ENCODE peak calls at places on chromosome 5, in eight cellular contexts. S, L, I, F, R, A, O and H are unnamed samples.

GRCh38 chr5:173689171-173689676 is 72.8 kb upstream of the BOD1 start:
- DNase-seq in S (no peak), L (peak; percentile 23), I (no peak), F (no peak), R (peak; percentile 57), A (no peak), O (peak; percentile 92), H (no peak)

GRCh38 chr5:60453186-60453976 is 246.6 kb downstream of the DEPDC1B start:
- DNase-seq in S (no peak), L (no peak), I (no peak), F (no peak), R (no peak), A (no peak), O (no peak), H (no peak)

GRCh38 chr5:159947708-159948358 is 31.6 kb downstream of the ADRA1B start:
- DNase-seq in S (no peak), L (no peak), I (no peak), F (peak; percentile 33), R (no peak), A (no peak), O (no peak), H (no peak)

GRCh38 chr5:133714161-133714915 is 102.0 kb upstream of the FSTL4 start:
- DNase-seq in S (no peak), L (no peak), I (no peak), F (no peak), R (no peak), A (no peak), O (no peak), H (no peak)

GRCh38 chr5:130398825-130399224 is 494.6 kb downstream of the CHSY3 start:
- DNase-seq in S (no peak), L (no peak), I (no peak), F (no peak), R (no peak), A (no peak), O (no peak), H (no peak)

GRCh38 chr5:17373406-17374110 is 124.5 kb upstream of the TAF11L2 start:
- DNase-seq in S (no peak), L (no peak), I (no peak), F (no peak), R (no peak), A (no peak), O (no peak), H (no peak)

GRCh38 chr5:100840364-100840763 is 62.7 kb downstream of the ST8SIA4 start:
- DNase-seq in S (no peak), L (no peak), I (no peak), F (peak; percentile 77), R (peak; percentile 12), A (no peak), O (no peak), H (no peak)

GRCh38 chr5:1002836-1003235 is 5.8 kb upstream of the NKD2 start:
- DNase-seq in S (no peak), L (no peak), I (no peak), F (no peak), R (no peak), A (no peak), O (no peak), H (no peak)

GRCh38 chr5:43207601-43208000 is 15.6 kb downstream of the NIM1K start:
- DNase-seq in S (no peak), L (no peak), I (no peak), F (peak; percentile 70), R (no peak), A (no peak), O (no peak), H (no peak)

GRCh38 chr5:171520300-171521170 is 101.1 kb downstream of the FGF18 start:
- DNase-seq in S (no peak), L (no peak), I (no peak), F (peak; percentile 53), R (peak; percentile 41), A (no peak), O (no peak), H (no peak)

GRCh38 chr5:43301653-43302091 is 11.5 kb downstream of the HMGCS1 start:
- DNase-seq in S (no peak), L (no peak), I (no peak), F (no peak), R (no peak), A (no peak), O (no peak), H (no peak)

GRCh38 chr5:177350776-177351391 is 584 bp downstream of the LMAN2 start:
- DNase-seq in S (no peak), L (no peak), I (no peak), F (no peak), R (no peak), A (no peak), O (no peak), H (no peak)

GRCh38 chr5:148224131-148224742 is 14.1 kb upstream of the MARCOL start:
- DNase-seq in S (no peak), L (no peak), I (no peak), F (no peak), R (no peak), A (no peak), O (no peak), H (no peak)

GRCh38 chr5:10220253-10220652 is 29.4 kb downstream of the ATPSCKMT start:
- DNase-seq in S (no peak), L (no peak), I (no peak), F (no peak), R (no peak), A (no peak), O (no peak), H (no peak)

GRCh38 chr5:78887384-78888118 is 97.6 kb downstream of the ARSB start:
- DNase-seq in S (no peak), L (no peak), I (no peak), F (no peak), R (no peak), A (no peak), O (no peak), H (no peak)

GRCh38 chr5:148372883-148373282 is 10.9 kb upstream of the FBXO38 start:
- DNase-seq in S (no peak), L (no peak), I (no peak), F (no peak), R (no peak), A (no peak), O (no peak), H (no peak)

GRCh38 chr5:174724484-174725260 is at the start of gene MSX2:
- DNase-seq in S (no peak), L (no peak), I (no peak), F (peak; percentile 88), R (peak; percentile 95), A (no peak), O (peak; percentile 86), H (peak; percentile 89)

GRCh38 chr5:126814721-126815404 is 37.9 kb downstream of the LMNB1 start:
- DNase-seq in S (no peak), L (no peak), I (no peak), F (no peak), R (no peak), A (no peak), O (no peak), H (no peak)

GRCh38 chr5:168714046-168714445 is 134.9 kb upstream of the PANK3 start:
- DNase-seq in S (no peak), L (no peak), I (no peak), F (peak; percentile 9), R (no peak), A (no peak), O (no peak), H (no peak)

GRCh38 chr5:57692582-57693487 is 210.2 kb upstream of the ACTBL2 start:
- DNase-seq in S (no peak), L (no peak), I (no peak), F (peak; percentile 97), R (peak; percentile 86), A (no peak), O (peak; percentile 78), H (no peak)

GRCh38 chr5:133247145-133247709 is 195.4 kb downstream of the HSPA4 start:
- DNase-seq in S (no peak), L (no peak), I (peak; percentile 48), F (no peak), R (no peak), A (no peak), O (no peak), H (no peak)

GRCh38 chr5:134905246-134905996 is 490 bp downstream of the PCBD2 start:
- DNase-seq in S (peak; percentile 85), L (peak; percentile 30), I (peak; percentile 77), F (peak; percentile 75), R (no peak), A (no peak), O (peak; percentile 64), H (no peak)

GRCh38 chr5:172816887-172817418 is 17.1 kb upstream of the ERGIC1 start:
- DNase-seq in S (no peak), L (no peak), I (no peak), F (peak; percentile 80), R (no peak), A (no peak), O (no peak), H (no peak)

GRCh38 chr5:123176224-123176937 is 87.3 kb downstream of the PRDM6 start:
- DNase-seq in S (no peak), L (no peak), I (no peak), F (no peak), R (no peak), A (no peak), O (no peak), H (no peak)

GRCh38 chr5:100901851-100902341 is 1.2 kb downstream of the ST8SIA4 start:
- DNase-seq in S (peak; percentile 77), L (no peak), I (peak; percentile 33), F (peak; percentile 59), R (no peak), A (peak; percentile 41), O (peak; percentile 63), H (no peak)

GRCh38 chr5:148864113-148864841 is 37.9 kb downstream of the ADRB2 start:
- DNase-seq in S (no peak), L (no peak), I (no peak), F (no peak), R (no peak), A (no peak), O (no peak), H (no peak)